ENCODE peak calls at places on chromosomes 3 and 15, in five cellular contexts. S is DMS79; F is activated gamma-delta T cell treated with Interleukin-2 at 50 U/mL for 16 hours; N is CD8-positive, alpha-beta T cell; G is globus pallidus. U is an unnamed sample.
A peak's percentile ranks its signal among the peaks of the same experiment; 100 is the strongest.

GRCh38 chr15:34582461-34583357 is 742 bp downstream of the GOLGA8B start:
- DNase-seq in S (no peak), F (no peak), N (no peak), G (no peak), U (no peak)

GRCh38 chr15:52158084-52158765 is 33.0 kb downstream of the GNB5 start:
- DNase-seq in S (no peak), F (no peak), N (no peak), G (no peak), U (no peak)

GRCh38 chr15:82808634-82809041 is 790 bp upstream of the WHAMM start:
- DNase-seq in S (no peak), F (no peak), N (no peak), G (no peak), U (no peak)

GRCh38 chr3:17910922-17911321 is 168.5 kb upstream of the TBC1D5 start:
- DNase-seq in S (no peak), F (no peak), N (no peak), G (no peak), U (no peak)

GRCh38 chr15:45763170-45763869 is 128.5 kb downstream of the SQOR start:
- DNase-seq in S (no peak), F (no peak), N (no peak), G (no peak), U (no peak)

GRCh38 chr3:46840491-46840890 is 22.8 kb downstream of the MYL3 start:
- DNase-seq in S (no peak), F (no peak), N (no peak), G (no peak), U (no peak)

GRCh38 chr15:51234181-51234927 is 104.0 kb downstream of the CYP19A1 start:
- DNase-seq in S (no peak), F (no peak), N (no peak), G (no peak), U (no peak)

GRCh38 chr15:63434567-63435219 is 53.0 kb upstream of the CA12 start:
- DNase-seq in S (no peak), F (no peak), N (no peak), G (no peak), U (no peak)

GRCh38 chr15:36177590-36178281 is 401.7 kb upstream of the CDIN1 start:
- DNase-seq in S (peak; percentile 39), F (no peak), N (no peak), G (peak; percentile 29), U (no peak)

GRCh38 chr3:196322-197153 is at the start of gene CHL1:
- DNase-seq in S (no peak), F (no peak), N (no peak), G (no peak), U (no peak)

GRCh38 chr3:123582315-123582714 is 2.5 kb downstream of the HACD2 start:
- DNase-seq in S (no peak), F (no peak), N (no peak), G (no peak), U (no peak)

GRCh38 chr15:63487076-63487757 is 17.2 kb upstream of the USP3 start:
- DNase-seq in S (no peak), F (peak; percentile 92), N (peak; percentile 83), G (peak; percentile 78), U (peak; percentile 78)

GRCh38 chr3:158743280-158743663 is 11.0 kb upstream of the RARRES1 start:
- DNase-seq in S (no peak), F (no peak), N (no peak), G (no peak), U (no peak)

GRCh38 chr3:195443391-195443989 is 670 bp upstream of the ACAP2 start:
- DNase-seq in S (peak; percentile 55), F (no peak), N (no peak), G (no peak), U (no peak)

GRCh38 chr3:189862385-189863023 is 231.3 kb downstream of the TP63 start:
- DNase-seq in S (no peak), F (no peak), N (no peak), G (no peak), U (no peak)

GRCh38 chr3:139120336-139120971 is 75.8 kb upstream of the PRR23C start:
- DNase-seq in S (no peak), F (no peak), N (no peak), G (no peak), U (no peak)

GRCh38 chr15:89794627-89795241 is 18.6 kb downstream of the MESP2 start:
- DNase-seq in S (no peak), F (no peak), N (no peak), G (no peak), U (no peak)

GRCh38 chr15:47726399-47726823 is 9.1 kb downstream of the SEMA6D start:
- DNase-seq in S (no peak), F (no peak), N (no peak), G (no peak), U (no peak)

U was measured in NK-92 treated with Interleukin-12 subunit alpha and Interleukin-12 subunit beta, amount 100 ng/mL, for 24 hours.